ENCODE peak calls at places on chromosome 1, in six cellular contexts. Z, X, E, R, G and M are unnamed samples.

GRCh38 chr1:113396585-113396984 is 6.3 kb downstream of the MAGI3 start:
- DNase-seq in G (peak), E (peak), X (peak), Z (no peak), R (no peak), M (no peak)

GRCh38 chr1:7681401-7681800 is 89.7 kb upstream of the VAMP3 start:
- DNase-seq in R (no peak), Z (no peak), E (no peak), X (no peak), G (no peak), M (no peak)

GRCh38 chr1:183881387-183882084 is 76.6 kb downstream of the RGL1 start:
- DNase-seq in Z (no peak), E (peak), R (no peak), G (peak), X (peak), M (no peak)

GRCh38 chr1:12276225-12276624 is 46.4 kb downstream of the VPS13D start:
- DNase-seq in G (peak), Z (no peak), R (peak), E (peak), X (peak), M (peak)

GRCh38 chr1:244154882-244155531 is 103.9 kb downstream of the ZBTB18 start:
- DNase-seq in G (no peak), E (no peak), X (no peak), R (no peak), Z (no peak), M (no peak)

GRCh38 chr1:20279507-20279906 is 11.2 kb upstream of the VWA5B1 start:
- DNase-seq in E (no peak), R (no peak), X (peak), G (peak), Z (no peak), M (no peak)

GRCh38 chr1:20320734-20321133 is 30.1 kb downstream of the VWA5B1 start:
- DNase-seq in R (no peak), E (no peak), G (no peak), Z (no peak), X (no peak), M (no peak)

GRCh38 chr1:204130989-204131892 is 20.6 kb downstream of the ETNK2 start:
- DNase-seq in G (peak), Z (no peak), R (no peak), E (peak), X (peak), M (no peak)

GRCh38 chr1:116855788-116856187 is 53.9 kb upstream of the PTGFRN start:
- DNase-seq in Z (no peak), X (no peak), R (no peak), G (peak), E (peak), M (no peak)

GRCh38 chr1:9201421-9202239 is 32.9 kb upstream of the H6PD start:
- DNase-seq in X (no peak), R (no peak), Z (peak), E (peak), G (peak), M (no peak)

GRCh38 chr1:109910123-109910962 is at the start of gene CSF1:
- DNase-seq in X (peak), E (peak), G (peak), R (peak), Z (peak), M (peak)

GRCh38 chr1:5595531-5596170 is 396.6 kb downstream of the NPHP4 start:
- DNase-seq in G (no peak), R (no peak), E (no peak), X (no peak), Z (no peak), M (no peak)

GRCh38 chr1:40258445-40258769 is 371 bp downstream of the ZMPSTE24 start:
- DNase-seq in E (no peak), X (no peak), R (no peak), G (peak), Z (no peak), M (no peak)

GRCh38 chr1:197909346-197909745 is 6.9 kb downstream of the C1orf53 start:
- DNase-seq in Z (no peak), X (no peak), R (no peak), G (no peak), E (no peak), M (no peak)

GRCh38 chr1:41014871-41015270 is 6.7 kb downstream of the SLFNL1 start:
- DNase-seq in G (no peak), E (no peak), X (no peak), Z (no peak), R (no peak), M (no peak)

GRCh38 chr1:19861034-19861433 is 21.2 kb upstream of the OTUD3 start:
- DNase-seq in X (peak), R (no peak), Z (no peak), E (no peak), G (peak), M (no peak)

GRCh38 chr1:101506541-101507164 is 269.8 kb downstream of the S1PR1 start:
- DNase-seq in Z (peak), E (peak), R (peak), X (peak), G (peak), M (peak)

GRCh38 chr1:2108877-2109580 is 58.8 kb downstream of the PRKCZ start:
- DNase-seq in E (no peak), Z (no peak), R (no peak), X (no peak), G (no peak), M (no peak)

GRCh38 chr1:36784147-36784862 is 250.0 kb downstream of the GRIK3 start:
- DNase-seq in G (no peak), X (no peak), R (no peak), Z (no peak), E (no peak), M (no peak)

GRCh38 chr1:98388431-98388830 is 273.1 kb upstream of the SNX7 start:
- DNase-seq in Z (no peak), X (no peak), G (peak), R (peak), E (peak), M (no peak)

GRCh38 chr1:161044535-161044907 is 1.3 kb downstream of the USF1 start:
- DNase-seq in G (no peak), X (no peak), E (no peak), R (no peak), Z (no peak), M (no peak)

GRCh38 chr1:3211996-3212395 is 143.0 kb downstream of the PRDM16 start:
- DNase-seq in E (no peak), X (no peak), G (no peak), Z (no peak), R (no peak), M (no peak)

GRCh38 chr1:63322248-63322943 is at the start of gene FOXD3:
- DNase-seq in R (peak), G (peak), E (no peak), X (peak), Z (no peak), M (no peak)

GRCh38 chr1:99264201-99265021 is at the start of gene PLPPR4:
- DNase-seq in E (no peak), G (peak), Z (no peak), X (no peak), R (no peak), M (no peak)

GRCh38 chr1:158461534-158461933 is at the start of gene OR10K1:
- DNase-seq in G (no peak), R (no peak), Z (no peak), E (no peak), X (no peak), M (no peak)

GRCh38 chr1:30783244-30783915 is 25.8 kb upstream of the LAPTM5 start:
- DNase-seq in X (no peak), Z (no peak), R (no peak), E (no peak), G (no peak), M (no peak)

GRCh38 chr1:150165622-150166612 is 16.2 kb downstream of the PLEKHO1 start:
- DNase-seq in G (peak), Z (peak), X (no peak), E (no peak), R (peak), M (peak)

GRCh38 chr1:181134543-181135461 is 46.3 kb downstream of the IER5 start:
- DNase-seq in R (peak), Z (no peak), G (peak), E (no peak), X (peak), M (no peak)

GRCh38 chr1:172533511-172534116 is 664 bp downstream of the SUCO start:
- DNase-seq in X (no peak), Z (peak), R (peak), G (peak), E (no peak), M (peak)

GRCh38 chr1:215905493-215906095 is 338.5 kb downstream of the KCTD3 start:
- DNase-seq in R (no peak), X (no peak), E (no peak), G (peak), Z (no peak), M (no peak)

GRCh38 chr1:15951341-15952153 is 24.4 kb downstream of the ZBTB17 start:
- DNase-seq in E (no peak), G (no peak), X (no peak), Z (no peak), R (no peak), M (peak)

GRCh38 chr1:230222678-230223077 is 155.6 kb downstream of the GALNT2 start:
- DNase-seq in G (no peak), X (no peak), Z (no peak), R (peak), E (no peak), M (no peak)

GRCh38 chr1:176541663-176542062 is 78.7 kb downstream of the PAPPA2 start:
- DNase-seq in Z (no peak), E (no peak), G (no peak), R (no peak), X (no peak), M (no peak)

GRCh38 chr1:36091698-36092097 is 3.0 kb downstream of the ADPRS start:
- DNase-seq in Z (no peak), R (no peak), E (no peak), G (no peak), X (no peak), M (no peak)

GRCh38 chr1:44543064-44543815 is 131.0 kb downstream of the TMEM53 start:
- DNase-seq in Z (no peak), X (no peak), R (no peak), E (no peak), G (no peak), M (no peak)

GRCh38 chr1:67947114-67947513 is 103.3 kb downstream of the DIRAS3 start:
- DNase-seq in G (no peak), Z (no peak), E (no peak), X (no peak), R (no peak), M (no peak)

GRCh38 chr1:39194398-39195051 is 10.0 kb upstream of the MACF1 start:
- DNase-seq in X (no peak), E (no peak), R (no peak), Z (no peak), G (no peak), M (no peak)

GRCh38 chr1:46455951-46456350 is 33.7 kb upstream of the DMBX1 start:
- DNase-seq in Z (no peak), R (no peak), E (no peak), G (no peak), X (no peak), M (no peak)